ENCODE peak calls at places on chromosome 3, in four cellular contexts. U is PC-9, V is stomach, Y is uterus. Z is an unnamed sample. For H3K27me3, the result is how much of the 10 kb centered on the place peaks cover.

GRCh38 chr3:56693750-56694149 is 10.7 kb upstream of the TASOR start:
- DNase-seq in U (no peak), Y (no peak), V (no peak), Z (no peak)

GRCh38 chr3:46383211-46383945 is 12.6 kb downstream of the CCR5 start:
- DNase-seq in Y (no peak), V (peak), U (no peak), Z (no peak)

GRCh38 chr3:76096036-76096435 is 310.7 kb upstream of the ZNF717 start:
- DNase-seq in Y (no peak), V (no peak), U (no peak), Z (no peak)

GRCh38 chr3:38235466-38235865 is 30.1 kb upstream of the SLC22A13 start:
- DNase-seq in V (no peak), Y (no peak), U (no peak), Z (no peak)

GRCh38 chr3:153289334-153289808 is 127.3 kb downstream of the RAP2B start:
- DNase-seq in Y (no peak), U (no peak), V (no peak), Z (no peak)

GRCh38 chr3:81195483-81195882 is 566.0 kb downstream of the GBE1 start:
- DNase-seq in U (no peak), Y (no peak), V (no peak), Z (no peak)

GRCh38 chr3:174170248-174170647 is 688.9 kb upstream of the NAALADL2 start:
- DNase-seq in V (no peak), Y (no peak), U (no peak), Z (no peak)

GRCh38 chr3:194282436-194283122 is 68.5 kb downstream of the CPN2 start:
- DNase-seq in V (no peak), U (no peak), Y (peak), Z (peak)

GRCh38 chr3:172562881-172563835 is 39.9 kb upstream of the TNFSF10 start:
- DNase-seq in Y (no peak), U (peak), V (no peak), Z (peak)

GRCh38 chr3:48594431-48595049 is 589 bp downstream of the COL7A1 start:
- DNase-seq in Y (no peak), U (peak), V (no peak), Z (no peak)

GRCh38 chr3:191425322-191425734 is 35.6 kb upstream of the PYDC2 start:
- DNase-seq in U (no peak), Y (no peak), V (no peak), Z (no peak)

GRCh38 chr3:127655641-127656040 is 17.1 kb upstream of the ABTB1 start:
- DNase-seq in U (no peak), V (no peak), Y (no peak), Z (peak)

GRCh38 chr3:101204246-101204645 is 116.1 kb downstream of the IMPG2 start:
- DNase-seq in Y (no peak), U (no peak), V (no peak), Z (no peak)

GRCh38 chr3:182636646-182637045 is 156.7 kb upstream of the ATP11B start:
- DNase-seq in Y (no peak), U (no peak), V (no peak), Z (no peak)

GRCh38 chr3:23479615-23480323 is 276.6 kb downstream of the UBE2E2 start:
- DNase-seq in U (no peak), V (no peak), Y (no peak), Z (no peak)

GRCh38 chr3:171013822-171014748 is 12.4 kb downstream of the SLC2A2 start:
- DNase-seq in V (no peak), Y (no peak), U (no peak), Z (no peak)

GRCh38 chr3:115062412-115062956 is 84.6 kb downstream of the ZBTB20 start:
- DNase-seq in Y (no peak), U (no peak), V (no peak), Z (no peak)

GRCh38 chr3:55426486-55426885 is 60.6 kb downstream of the WNT5A start:
- DNase-seq in Y (no peak), U (no peak), V (no peak), Z (no peak)

GRCh38 chr3:77667901-77668300 is 628.0 kb downstream of the ROBO2 start:
- DNase-seq in Y (no peak), V (no peak), U (no peak), Z (no peak)

GRCh38 chr3:61417352-61417751 is 144.0 kb upstream of the PTPRG start:
- DNase-seq in Y (no peak), V (no peak), U (no peak), Z (no peak)

GRCh38 chr3:46482632-46483311 is 15.0 kb upstream of the RTP3 start:
- DNase-seq in U (no peak), V (no peak), Y (no peak), Z (no peak)

GRCh38 chr3:47612178-47612577 is 33.5 kb upstream of the CSPG5 start:
- DNase-seq in U (no peak), V (no peak), Y (no peak), Z (peak)

GRCh38 chr3:111498022-111498421 is 44.0 kb upstream of the CD96 start:
- DNase-seq in U (no peak), Y (no peak), V (no peak), Z (no peak)

GRCh38 chr3:100518983-100519382 is 26.6 kb downstream of the TMEM45A start:
- DNase-seq in Y (no peak), U (no peak), V (no peak), Z (no peak)

GRCh38 chr3:122030381-122031122 is 8.5 kb upstream of the ILDR1 start:
- DNase-seq in U (no peak), Y (no peak), V (no peak), Z (no peak)

GRCh38 chr3:100516232-100516631 is 23.8 kb downstream of the TMEM45A start:
- DNase-seq in Y (no peak), V (no peak), U (no peak), Z (no peak)

GRCh38 chr3:48410205-48411040 is 19.5 kb downstream of the PLXNB1 start:
- DNase-seq in Y (peak), V (no peak), U (no peak), Z (no peak)

GRCh38 chr3:55899887-55900286 is 412.8 kb upstream of the WNT5A start:
- DNase-seq in Y (no peak), U (peak), V (no peak), Z (no peak)

GRCh38 chr3:31377045-31377642 is 155.6 kb upstream of the STT3B start:
- DNase-seq in Y (no peak), U (peak), V (peak), Z (peak)

GRCh38 chr3:49906004-49906860 is 2.6 kb upstream of the MST1R start:
- DNase-seq in V (peak), U (peak), Y (peak), Z (peak)

GRCh38 chr3:72633534-72633933 is 214.7 kb downstream of the SHQ1 start:
- DNase-seq in V (no peak), U (no peak), Y (no peak), Z (no peak)

GRCh38 chr3:53506110-53506762 is 11.8 kb downstream of the CACNA1D start:
- DNase-seq in U (no peak), Y (no peak), V (no peak), Z (no peak)

GRCh38 chr3:158434412-158435038 is 136.5 kb upstream of the MLF1 start:
- DNase-seq in V (peak), U (peak), Y (peak), Z (peak)

GRCh38 chr3:190319660-190320059 is 2.6 kb downstream of the CLDN1 start:
- DNase-seq in V (no peak), U (peak), Y (no peak), Z (no peak)

GRCh38 chr3:182027366-182027765 is 315.6 kb downstream of the SOX2 start:
- DNase-seq in Y (no peak), U (no peak), V (no peak), Z (no peak)

GRCh38 chr3:136276049-136276755 is 26.1 kb downstream of the PCCB start:
- DNase-seq in Y (no peak), U (no peak), V (no peak), Z (no peak)

GRCh38 chr3:24591661-24592555 is 97.3 kb upstream of the THRB start:
- DNase-seq in Y (no peak), U (peak), V (no peak), Z (no peak)

GRCh38 chr3:59308684-59309083 is 258.9 kb upstream of the CFAP20DC start:
- DNase-seq in U (no peak), Y (no peak), V (no peak), Z (no peak)

GRCh38 chr3:183774631-183775030 is 50.7 kb downstream of the MAP6D1 start:
- DNase-seq in U (no peak), Y (no peak), V (no peak), Z (peak)

DNA sequence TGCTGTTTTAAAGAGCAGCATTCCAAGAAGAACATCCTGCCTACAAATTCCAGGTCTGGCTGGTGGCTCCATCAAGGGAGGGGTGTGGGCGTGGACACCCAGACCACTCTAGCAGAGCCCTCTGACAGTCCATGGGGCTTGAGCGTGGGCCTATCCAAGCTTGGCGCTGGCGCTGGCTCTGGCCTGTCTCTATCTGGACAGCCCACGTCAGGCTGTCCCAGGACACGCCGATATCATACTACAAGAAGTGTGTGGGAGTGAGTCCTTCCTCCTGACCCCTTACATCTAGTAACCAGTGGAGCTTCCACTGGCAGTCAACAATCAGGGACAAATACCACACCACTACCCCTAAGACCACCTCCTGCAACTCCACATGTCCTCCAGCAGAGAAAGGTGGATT is 17.1 kb upstream of the DUSP7 start:
- DNase-seq in V (no peak), Y (no peak), U (no peak), Z (no peak)
- H3K4me3 ChIP-seq in V (no peak), Y (no peak), U (no peak), Z (no peak)

GRCh38 chr3:147415819-147416218 is 6.7 kb downstream of the ZIC1 start:
- DNase-seq in Y (no peak), U (no peak), V (no peak), Z (no peak)

GRCh38 chr3:147412917-147413711 is 3.9 kb downstream of the ZIC1 start:
- DNase-seq in U (no peak), V (no peak), Y (no peak), Z (no peak)

GRCh38 chr3:147415337-147415736 is 6.2 kb downstream of the ZIC1 start:
- DNase-seq in V (no peak), U (no peak), Y (no peak), Z (no peak)

GRCh38 chr3:147413712-147414325 is 4.7 kb downstream of the ZIC1 start:
- DNase-seq in Y (no peak), V (no peak), U (no peak), Z (no peak)

DNA sequence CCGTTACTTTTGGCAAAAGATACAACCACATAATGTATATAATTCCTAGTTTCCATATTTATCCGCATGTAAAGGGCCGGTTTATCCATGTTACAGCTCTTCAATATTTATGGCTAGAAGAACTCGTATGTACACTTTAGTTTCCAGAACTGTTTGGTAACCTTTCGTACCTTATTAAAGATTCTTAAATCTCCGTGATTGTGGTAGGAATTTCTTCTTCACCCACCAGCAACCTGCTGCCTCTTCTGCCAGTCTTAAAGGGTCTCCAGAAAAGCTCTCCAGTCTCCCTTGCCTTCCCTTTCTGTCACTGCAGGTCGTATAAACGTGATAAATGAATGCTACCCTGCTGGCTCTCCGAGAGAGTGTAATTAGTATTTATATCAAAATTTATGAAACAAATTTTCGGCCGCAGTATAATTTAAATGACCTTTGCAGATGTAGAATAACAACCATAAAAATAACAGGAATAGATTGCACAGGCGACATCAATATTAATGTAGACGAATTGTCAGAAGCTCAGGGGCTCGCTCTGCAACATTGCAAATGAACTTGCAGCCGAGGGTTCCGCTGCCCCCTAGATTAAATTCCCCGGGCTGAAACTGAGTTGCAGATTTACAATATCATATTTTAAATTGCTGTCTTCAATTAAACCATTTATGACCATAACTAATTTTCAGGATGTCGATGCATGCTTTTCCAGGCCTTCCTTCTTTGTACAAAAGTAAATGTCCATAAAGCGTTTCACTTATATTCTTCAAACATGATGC is 5.4 kb downstream of the ZIC1 start:
- DNase-seq in U (no peak), V (no peak), Y (no peak), Z (no peak)
- H3K27me3 ChIP-seq in U (under half), V (half or more), Y (half or more), Z (half or more)

GRCh38 chr3:188595890-188596376 is 442.0 kb downstream of the LPP start:
- DNase-seq in Y (no peak), U (no peak), V (no peak), Z (no peak)
- H3K4me3 ChIP-seq in Y (no peak), U (no peak), V (no peak), Z (no peak)

GRCh38 chr3:11717768-11718581 is 74.3 kb upstream of the VGLL4 start:
- DNase-seq in Y (no peak), V (no peak), U (peak), Z (no peak)

GRCh38 chr3:11719406-11720219 is 75.9 kb upstream of the VGLL4 start:
- DNase-seq in U (peak), Y (peak), V (peak), Z (peak)

GRCh38 chr3:11716576-11717250 is 73.0 kb upstream of the VGLL4 start:
- DNase-seq in U (no peak), V (no peak), Y (no peak), Z (no peak)

GRCh38 chr3:11718582-11719405 is 75.1 kb upstream of the VGLL4 start:
- DNase-seq in V (peak), Y (peak), U (peak), Z (peak)

GRCh38 chr3:11717301-11717700 is 73.6 kb upstream of the VGLL4 start:
- DNase-seq in V (no peak), Y (no peak), U (no peak), Z (no peak)
- H3K27me3 ChIP-seq in V (under half), Y (under half), U (under half), Z (under half)

GRCh38 chr3:10396083-10396482 is 75.2 kb upstream of the SEC13 start:
- DNase-seq in U (no peak), Y (no peak), V (no peak), Z (no peak)
- H3K4me3 ChIP-seq in U (no peak), Y (no peak), V (no peak), Z (no peak)

DNA sequence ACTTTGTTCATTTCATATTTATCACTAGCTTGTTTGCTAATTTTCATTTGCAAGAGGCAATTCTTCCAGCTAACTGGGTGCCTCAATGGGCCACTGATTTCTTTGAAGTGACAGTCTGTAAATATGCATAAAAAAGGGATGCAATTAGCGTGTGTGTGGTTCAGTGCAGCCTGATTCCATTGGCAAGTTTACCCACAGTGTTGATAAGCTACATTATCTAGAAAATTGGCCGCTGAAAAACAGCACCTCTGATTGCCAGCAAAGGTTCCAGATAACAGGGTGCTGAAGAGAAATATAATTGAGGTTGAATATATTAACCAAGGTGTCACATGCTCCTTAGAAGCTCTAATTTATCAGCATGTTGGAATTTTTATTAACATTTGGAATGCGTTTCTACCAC is 76.9 kb downstream of the SAMMSON start:
- DNase-seq in Y (no peak), U (no peak), V (peak), Z (no peak)
- H3K27me3 ChIP-seq in Y (under half), U (under half), V (under half), Z (under half)

GRCh38 chr3:133136114-133137041 is 98.2 kb downstream of the TMEM108 start:
- DNase-seq in Y (no peak), U (no peak), V (no peak), Z (no peak)
- H3K4me3 ChIP-seq in Y (no peak), U (no peak), V (no peak), Z (no peak)

GRCh38 chr3:14842277-14842676 is 23.5 kb downstream of the FGD5 start:
- DNase-seq in U (no peak), Y (no peak), V (no peak), Z (no peak)
- H3K27me3 ChIP-seq in U (under half), Y (under half), V (under half), Z (under half)

DNA sequence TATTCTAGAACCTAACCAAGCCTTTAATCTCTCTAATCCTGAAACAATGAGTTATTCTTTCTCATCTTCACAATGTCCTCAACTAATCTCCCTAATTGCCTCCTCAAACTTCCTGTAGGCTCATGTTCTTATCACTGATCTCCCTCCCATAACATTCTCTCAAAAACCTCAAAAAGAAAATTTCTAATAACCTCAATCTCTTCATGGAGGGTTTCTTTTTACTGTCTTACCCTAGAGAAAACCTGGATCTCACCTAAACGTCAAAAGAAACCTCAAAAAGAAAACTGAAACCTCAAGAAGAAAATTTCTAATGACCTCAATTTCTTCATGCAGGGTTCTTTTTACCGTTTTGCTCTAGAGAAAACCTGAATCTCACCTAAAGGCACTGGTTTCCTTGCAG is 150.2 kb downstream of the GSK3B start:
- DNase-seq in U (no peak), V (no peak), Y (no peak), Z (no peak)
- H3K4me3 ChIP-seq in U (no peak), V (no peak), Y (no peak), Z (no peak)

GRCh38 chr3:87811953-87812352 is 246.9 kb downstream of the CGGBP1 start:
- DNase-seq in Y (no peak), V (no peak), U (no peak), Z (no peak)
- H3K27me3 ChIP-seq in Y (under half), V (under half), U (under half), Z (under half)

Z was measured in adrenal gland.